ENCODE peak calls at places on chromosomes 12 and 14, in eight cellular contexts. R is AG09319, Z is AG09309, V is endodermal cell, Y is stomach, U is sigmoid colon, Q is Calu3, F is lower leg skin. C is an unnamed sample.

GRCh38 chr14:59427653-59428578 is 37.3 kb downstream of the GPR135 start:
- DNase-seq in Q (no peak), Y (no peak), F (no peak), R (no peak), U (peak; percentile 74), V (no peak), Z (no peak), C (no peak)

GRCh38 chr12:9381619-9382018 is 173.4 kb upstream of the PZP start:
- DNase-seq in Z (no peak), V (no peak), Q (peak; percentile 14), R (no peak), F (no peak), U (no peak), Y (no peak), C (no peak)

GRCh38 chr12:69345742-69346141 is 2.4 kb upstream of the LYZ start:
- DNase-seq in Y (no peak), F (no peak), U (no peak), V (no peak), Z (no peak), Q (no peak), R (no peak), C (no peak)

GRCh38 chr14:52998376-52999010 is 47.6 kb upstream of the FERMT2 start:
- DNase-seq in Y (no peak), U (no peak), F (no peak), Z (peak; percentile 54), R (peak; percentile 77), V (no peak), Q (no peak), C (no peak)

GRCh38 chr14:22265319-22266140 is 323.5 kb downstream of the DAD1 start:
- DNase-seq in F (no peak), Q (peak; percentile 35), Z (no peak), V (no peak), R (no peak), Y (no peak), U (no peak), C (no peak)

GRCh38 chr14:100149789-100150611 is 9.4 kb downstream of the DEGS2 start:
- DNase-seq in U (no peak), Z (no peak), Q (peak; percentile 56), F (no peak), Y (peak; percentile 75), V (no peak), R (no peak), C (no peak)

GRCh38 chr12:1692895-1693294 is 2.0 kb downstream of the ADIPOR2 start:
- DNase-seq in R (no peak), U (no peak), Z (no peak), F (no peak), Q (no peak), V (no peak), Y (no peak), C (no peak)

GRCh38 chr12:75721231-75721641 is 209.8 kb upstream of the KRR1 start:
- DNase-seq in R (no peak), Z (no peak), Y (no peak), V (no peak), Q (no peak), F (no peak), U (no peak), C (no peak)

GRCh38 chr12:14057895-14058294 is 76.5 kb upstream of the GRIN2B start:
- DNase-seq in R (no peak), Z (no peak), Q (no peak), F (no peak), V (no peak), Y (no peak), U (no peak), C (no peak)

GRCh38 chr12:115541891-115542361 is 735.6 kb downstream of the MED13L start:
- DNase-seq in V (no peak), U (no peak), Q (no peak), Z (peak; percentile 33), F (no peak), Y (no peak), R (no peak), C (no peak)

GRCh38 chr12:42474391-42474790 is 115.2 kb downstream of the PRICKLE1 start:
- DNase-seq in V (no peak), U (no peak), R (no peak), Z (no peak), Y (no peak), Q (no peak), F (no peak), C (peak; percentile 41)

GRCh38 chr14:99939421-99939820 is 125.8 kb upstream of the EVL start:
- DNase-seq in Y (no peak), Q (no peak), U (no peak), F (peak; percentile 75), V (no peak), Z (no peak), R (no peak), C (no peak)

GRCh38 chr12:30828686-30829085 is 73.9 kb upstream of the CAPRIN2 start:
- DNase-seq in U (no peak), V (peak; percentile 22), R (no peak), Z (no peak), F (no peak), Q (no peak), Y (no peak), C (no peak)

GRCh38 chr12:3101309-3102022 is 24.3 kb downstream of the TSPAN9 start:
- DNase-seq in Y (no peak), Q (no peak), U (no peak), Z (no peak), R (no peak), F (no peak), V (no peak), C (no peak)

GRCh38 chr12:1993871-1994371 is 10.3 kb downstream of the DCP1B start:
- DNase-seq in R (no peak), Z (peak; percentile 78), F (no peak), U (no peak), Q (no peak), Y (no peak), V (no peak), C (no peak)

GRCh38 chr14:35879654-35880249 is 53.6 kb downstream of the BRMS1L start:
- DNase-seq in F (no peak), V (no peak), R (no peak), U (no peak), Q (no peak), Z (no peak), Y (no peak), C (no peak)

GRCh38 chr14:104881369-104881979 is 16.4 kb downstream of the CEP170B start:
- DNase-seq in Q (no peak), U (no peak), R (no peak), Y (no peak), V (peak; percentile 42), F (no peak), Z (no peak), C (no peak)

GRCh38 chr12:101455685-101456084 is 19.5 kb upstream of the SPIC start:
- DNase-seq in Q (no peak), F (no peak), Y (no peak), Z (no peak), V (no peak), U (no peak), R (no peak), C (no peak)

GRCh38 chr14:104086210-104086660 is 735 bp downstream of the ASPG start:
- DNase-seq in V (peak; percentile 63), R (no peak), Z (no peak), F (no peak), U (no peak), Q (no peak), Y (no peak), C (no peak)

GRCh38 chr14:104753528-104754212 is 723 bp downstream of the SIVA1 start:
- DNase-seq in Z (no peak), V (no peak), Q (peak; percentile 16), Y (no peak), U (no peak), F (no peak), R (no peak), C (no peak)

GRCh38 chr12:109653896-109654295 is 59.7 kb upstream of the FAM222A start:
- DNase-seq in R (no peak), Y (no peak), U (no peak), Q (no peak), F (no peak), V (no peak), Z (no peak), C (no peak)

DNA sequence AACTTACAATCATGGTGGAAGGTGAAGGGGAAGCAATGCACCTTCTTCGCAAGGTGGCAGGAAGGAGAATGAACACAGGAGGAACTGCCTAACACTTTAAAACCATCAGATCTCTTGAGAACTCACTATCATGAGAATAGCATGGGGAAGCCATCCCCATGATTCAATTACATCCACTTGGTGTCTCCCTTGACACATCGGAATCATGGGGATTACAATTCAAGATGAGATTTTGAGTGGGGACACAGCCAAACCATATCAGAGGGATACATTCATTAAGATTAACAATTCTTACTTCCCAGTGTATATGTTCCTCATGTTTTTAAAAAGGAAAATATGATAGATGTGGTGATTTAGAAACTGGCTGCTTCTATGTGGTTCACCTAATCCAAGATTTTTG is 117.9 kb downstream of the PDE3A start:
- DNase-seq in V (no peak), Q (no peak), U (no peak), Y (no peak), R (no peak), Z (no peak), F (no peak), C (no peak)
- TF ChIP-seq CTCF in V (peak; percentile 45), Q (no peak), U (no peak), Y (no peak), R (peak; percentile 16), Z (peak; percentile 40), F (no peak), C (peak; percentile 7)

GRCh38 chr12:105504286-105504685 is 173.8 kb downstream of the C12orf75 start:
- DNase-seq in V (peak; percentile 76), Q (no peak), Z (no peak), U (no peak), Y (no peak), R (no peak), F (no peak), C (no peak)
- TF ChIP-seq CTCF in V (peak; percentile 71), Q (no peak), Z (no peak), U (no peak), Y (no peak), R (no peak), F (no peak), C (no peak)

GRCh38 chr12:66529934-66530333 is 148.9 kb downstream of the GRIP1 start:
- DNase-seq in Z (no peak), Y (no peak), R (no peak), Q (no peak), U (no peak), F (no peak), V (no peak), C (no peak)
- TF ChIP-seq CTCF in Z (no peak), Y (no peak), R (no peak), Q (no peak), U (no peak), F (no peak), V (no peak), C (no peak)

GRCh38 chr14:86055512-86055911 is 525.6 kb downstream of the FLRT2 start:
- DNase-seq in Y (no peak), U (no peak), F (no peak), Z (no peak), V (no peak), R (no peak), Q (no peak), C (no peak)
- TF ChIP-seq CTCF in Y (no peak), U (no peak), F (no peak), Z (no peak), V (peak; percentile 52), R (peak; percentile 1), Q (no peak), C (no peak)

GRCh38 chr12:113269257-113269943 is 48.1 kb downstream of the TPCN1 start:
- DNase-seq in Z (no peak), F (no peak), U (peak; percentile 56), R (no peak), Q (no peak), Y (no peak), V (no peak), C (no peak)
- TF ChIP-seq CTCF in Z (no peak), F (no peak), U (no peak), R (no peak), Q (no peak), Y (no peak), V (no peak), C (no peak)